ENCODE peak calls at places on chromosomes 11 and 22, in five cellular contexts. One of them, this sample, is unnamed.

GRCh38 chr22:35569916-35570315 is 29.3 kb downstream of the RASD2 start:
- DNase-seq in HCT116: no peak
- DNase-seq in H1: no peak
- DNase-seq in K562: no peak
- DNase-seq in WTC11: no peak
- DNase-seq in this sample: no peak

GRCh38 chr22:46057762-46058420 is 80.9 kb upstream of the WNT7B start:
- DNase-seq in WTC11: peak; percentile 6
- DNase-seq in HCT116: no peak
- DNase-seq in K562: no peak
- DNase-seq in H1: no peak
- DNase-seq in this sample: no peak

GRCh38 chr11:15349413-15349812 is 234.7 kb downstream of the INSC start:
- DNase-seq in K562: no peak
- DNase-seq in HCT116: no peak
- DNase-seq in H1: no peak
- DNase-seq in WTC11: no peak
- DNase-seq in this sample: no peak

GRCh38 chr11:914747-915493 is 4.3 kb upstream of the CHID1 start:
- DNase-seq in WTC11: no peak
- DNase-seq in K562: no peak
- DNase-seq in H1: no peak
- DNase-seq in HCT116: no peak
- DNase-seq in this sample: no peak

GRCh38 chr11:795638-796564 is 2.2 kb downstream of the SLC25A22 start:
- DNase-seq in WTC11: no peak
- DNase-seq in K562: peak; percentile 87
- DNase-seq in HCT116: no peak
- DNase-seq in H1: no peak
- DNase-seq in this sample: peak; percentile 90

GRCh38 chr11:120326845-120327281 is 1.8 kb downstream of the TLCD5 start:
- DNase-seq in WTC11: no peak
- DNase-seq in H1: no peak
- DNase-seq in K562: no peak
- DNase-seq in HCT116: no peak
- DNase-seq in this sample: no peak

GRCh38 chr11:86800076-86800955 is at the start of gene PRSS23:
- DNase-seq in H1: no peak
- DNase-seq in HCT116: no peak
- DNase-seq in K562: peak; percentile 29
- DNase-seq in WTC11: peak; percentile 71
- DNase-seq in this sample: no peak

GRCh38 chr11:125235006-125235405 is 70.5 kb downstream of the PKNOX2 start:
- DNase-seq in H1: no peak
- DNase-seq in WTC11: no peak
- DNase-seq in K562: no peak
- DNase-seq in HCT116: no peak
- DNase-seq in this sample: peak; percentile 33

GRCh38 chr11:110463153-110463552 is 33.4 kb downstream of the FDX1 start:
- DNase-seq in WTC11: peak; percentile 70
- DNase-seq in H1: peak; percentile 17
- DNase-seq in K562: peak; percentile 12
- DNase-seq in HCT116: no peak
- DNase-seq in this sample: peak; percentile 73

GRCh38 chr11:14423633-14424032 is 64.7 kb upstream of the RRAS2 start:
- DNase-seq in WTC11: no peak
- DNase-seq in K562: no peak
- DNase-seq in H1: no peak
- DNase-seq in HCT116: no peak
- DNase-seq in this sample: peak; percentile 64

GRCh38 chr11:32092581-32093170 is 1.8 kb downstream of the RCN1 start:
- DNase-seq in WTC11: no peak
- DNase-seq in H1: no peak
- DNase-seq in K562: no peak
- DNase-seq in HCT116: no peak
- DNase-seq in this sample: no peak

GRCh38 chr11:45102810-45103621 is 43.4 kb upstream of the PRDM11 start:
- DNase-seq in HCT116: peak; percentile 45
- DNase-seq in H1: no peak
- DNase-seq in K562: peak; percentile 76
- DNase-seq in WTC11: peak; percentile 68
- DNase-seq in this sample: peak; percentile 91

GRCh38 chr11:515131-515530 is 8.1 kb upstream of the RNH1 start:
- DNase-seq in H1: no peak
- DNase-seq in HCT116: no peak
- DNase-seq in WTC11: no peak
- DNase-seq in K562: no peak
- DNase-seq in this sample: no peak

GRCh38 chr11:45850446-45850845 is 3.2 kb downstream of the CRY2 start:
- DNase-seq in H1: no peak
- DNase-seq in K562: no peak
- DNase-seq in WTC11: no peak
- DNase-seq in HCT116: no peak
- DNase-seq in this sample: no peak

GRCh38 chr11:44774131-44774530 is 47.4 kb downstream of the TSPAN18 start:
- DNase-seq in H1: no peak
- DNase-seq in K562: no peak
- DNase-seq in WTC11: peak; percentile 41
- DNase-seq in HCT116: no peak
- DNase-seq in this sample: peak; percentile 52

GRCh38 chr11:27535103-27535502 is 28.5 kb upstream of the LIN7C start:
- DNase-seq in H1: no peak
- DNase-seq in WTC11: no peak
- DNase-seq in K562: no peak
- DNase-seq in HCT116: no peak
- DNase-seq in this sample: no peak

GRCh38 chr11:76604081-76604601 is 66.4 kb downstream of the LRRC32 start:
- DNase-seq in HCT116: no peak
- DNase-seq in H1: no peak
- DNase-seq in WTC11: no peak
- DNase-seq in K562: no peak
- DNase-seq in this sample: no peak

GRCh38 chr11:32847511-32847910 is 17.8 kb downstream of the PRRG4 start:
- DNase-seq in WTC11: no peak
- DNase-seq in HCT116: no peak
- DNase-seq in K562: no peak
- DNase-seq in H1: no peak
- DNase-seq in this sample: peak; percentile 21

GRCh38 chr11:43947003-43947500 is 4.6 kb downstream of the C11orf96 start:
- DNase-seq in WTC11: peak; percentile 39
- DNase-seq in H1: no peak
- DNase-seq in HCT116: peak; percentile 19
- DNase-seq in K562: peak; percentile 63
- DNase-seq in this sample: peak; percentile 28

GRCh38 chr11:134940441-134941125 is 528.5 kb upstream of the B3GAT1 start:
- DNase-seq in WTC11: no peak
- DNase-seq in HCT116: no peak
- DNase-seq in K562: no peak
- DNase-seq in H1: no peak
- DNase-seq in this sample: no peak

GRCh38 chr11:95768521-95768920 is 21.1 kb downstream of the FAM76B start:
- DNase-seq in H1: no peak
- DNase-seq in K562: no peak
- DNase-seq in HCT116: no peak
- DNase-seq in WTC11: no peak
- DNase-seq in this sample: no peak

GRCh38 chr11:84855846-84856245 is 771.3 kb downstream of the DLG2 start:
- DNase-seq in WTC11: no peak
- DNase-seq in H1: no peak
- DNase-seq in HCT116: no peak
- DNase-seq in K562: no peak
- DNase-seq in this sample: no peak

GRCh38 chr22:27212617-27213177 is 555.3 kb downstream of the MIAT start:
- DNase-seq in H1: no peak
- DNase-seq in WTC11: no peak
- DNase-seq in K562: no peak
- DNase-seq in HCT116: no peak
- DNase-seq in this sample: peak; percentile 87

GRCh38 chr22:29668681-29669080 is 51.1 kb upstream of the CABP7 start:
- DNase-seq in HCT116: no peak
- DNase-seq in K562: no peak
- DNase-seq in H1: no peak
- DNase-seq in WTC11: no peak
- DNase-seq in this sample: no peak

GRCh38 chr11:131691558-131692041 is 321.2 kb downstream of the NTM start:
- DNase-seq in WTC11: peak; percentile 72
- DNase-seq in H1: no peak
- DNase-seq in HCT116: no peak
- DNase-seq in K562: peak; percentile 71
- DNase-seq in this sample: no peak

GRCh38 chr22:36301384-36301828 is 48.5 kb downstream of the APOL1 start:
- DNase-seq in H1: peak; percentile 71
- DNase-seq in WTC11: peak; percentile 89
- DNase-seq in HCT116: peak; percentile 29
- DNase-seq in K562: peak; percentile 61
- DNase-seq in this sample: peak; percentile 78

GRCh38 chr11:36453678-36454077 is 56.4 kb downstream of the TRAF6 start:
- DNase-seq in HCT116: no peak
- DNase-seq in H1: no peak
- DNase-seq in WTC11: no peak
- DNase-seq in K562: peak; percentile 15
- DNase-seq in this sample: peak; percentile 72

GRCh38 chr11:14058061-14058460 is 95.5 kb downstream of the SPON1 start:
- DNase-seq in WTC11: no peak
- DNase-seq in HCT116: no peak
- DNase-seq in K562: no peak
- DNase-seq in H1: no peak
- DNase-seq in this sample: no peak

GRCh38 chr22:37187891-37188761 is at the start of gene C1QTNF6:
- DNase-seq in WTC11: peak; percentile 41
- DNase-seq in K562: no peak
- DNase-seq in H1: no peak
- DNase-seq in HCT116: no peak
- DNase-seq in this sample: no peak

GRCh38 chr22:30205281-30206115 is 41.1 kb downstream of the LIF start:
- DNase-seq in K562: no peak
- DNase-seq in HCT116: no peak
- DNase-seq in WTC11: no peak
- DNase-seq in H1: no peak
- DNase-seq in this sample: peak; percentile 82

GRCh38 chr22:19805821-19806212 is 45.2 kb downstream of the TBX1 start:
- DNase-seq in H1: no peak
- DNase-seq in K562: no peak
- DNase-seq in HCT116: no peak
- DNase-seq in WTC11: peak; percentile 6
- DNase-seq in this sample: no peak

GRCh38 chr11:2750101-2750509 is 50.3 kb upstream of the KCNQ1OT1 start:
- DNase-seq in H1: no peak
- DNase-seq in HCT116: no peak
- DNase-seq in WTC11: no peak
- DNase-seq in K562: no peak
- DNase-seq in this sample: no peak

GRCh38 chr11:93652161-93652597 is 9.3 kb upstream of the CEP295 start:
- DNase-seq in HCT116: no peak
- DNase-seq in H1: no peak
- DNase-seq in WTC11: no peak
- DNase-seq in K562: peak; percentile 18
- DNase-seq in this sample: peak; percentile 69

GRCh38 chr22:40392618-40393017 is 22.2 kb downstream of the SGSM3 start:
- DNase-seq in WTC11: no peak
- DNase-seq in HCT116: no peak
- DNase-seq in K562: no peak
- DNase-seq in H1: no peak
- DNase-seq in this sample: no peak
- TF ChIP-seq MAX in WTC11: no peak
- TF ChIP-seq MAX in HCT116: no peak
- TF ChIP-seq MAX in K562: no peak
- TF ChIP-seq MAX in H1: no peak
- TF ChIP-seq MAX in this sample: no peak

GRCh38 chr11:71266114-71266833 is 13.9 kb upstream of the SHANK2 start:
- DNase-seq in HCT116: no peak
- DNase-seq in K562: no peak
- DNase-seq in WTC11: peak; percentile 77
- DNase-seq in H1: no peak
- DNase-seq in this sample: no peak
- TF ChIP-seq MAX in HCT116: no peak
- TF ChIP-seq MAX in K562: no peak
- TF ChIP-seq MAX in WTC11: no peak
- TF ChIP-seq MAX in H1: no peak
- TF ChIP-seq MAX in this sample: no peak

GRCh38 chr11:122758974-122759373 is 79.3 kb upstream of the CRTAM start:
- DNase-seq in WTC11: no peak
- DNase-seq in H1: no peak
- DNase-seq in HCT116: no peak
- DNase-seq in K562: no peak
- DNase-seq in this sample: no peak
- TF ChIP-seq MAX in WTC11: no peak
- TF ChIP-seq MAX in H1: no peak
- TF ChIP-seq MAX in HCT116: no peak
- TF ChIP-seq MAX in K562: no peak
- TF ChIP-seq MAX in this sample: no peak

DNA sequence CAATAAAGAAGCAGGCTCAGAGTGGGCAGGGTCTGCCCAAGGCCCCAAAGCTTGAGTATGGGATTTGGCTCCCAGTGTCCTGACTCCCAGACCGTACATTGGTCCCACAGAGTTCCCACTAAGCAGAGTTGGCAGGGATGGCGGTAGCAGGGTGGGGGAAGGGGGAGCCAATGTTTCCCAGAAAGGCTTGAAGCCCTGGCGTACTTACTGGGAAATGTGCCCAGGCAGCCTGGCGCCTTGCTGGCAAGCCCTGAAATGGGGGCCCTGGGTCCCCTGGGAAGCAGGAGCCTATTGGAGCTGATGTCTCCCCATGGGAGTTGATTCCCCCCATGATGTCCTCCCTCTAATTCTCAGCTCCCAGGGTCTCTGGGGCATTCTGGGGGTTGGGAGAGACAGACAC is 9.3 kb downstream of the ARHGEF17 start:
- DNase-seq in WTC11: no peak
- DNase-seq in HCT116: no peak
- DNase-seq in H1: no peak
- DNase-seq in K562: no peak
- DNase-seq in this sample: no peak
- TF ChIP-seq MAX in WTC11: no peak
- TF ChIP-seq MAX in HCT116: no peak
- TF ChIP-seq MAX in H1: no peak
- TF ChIP-seq MAX in K562: no peak
- TF ChIP-seq MAX in this sample: no peak

GRCh38 chr11:65852508-65853248 is 5.3 kb downstream of the CFL1 start:
- DNase-seq in K562: peak; percentile 13
- DNase-seq in HCT116: no peak
- DNase-seq in WTC11: no peak
- DNase-seq in H1: no peak
- DNase-seq in this sample: no peak
- TF ChIP-seq MAX in K562: no peak
- TF ChIP-seq MAX in HCT116: no peak
- TF ChIP-seq MAX in WTC11: no peak
- TF ChIP-seq MAX in H1: no peak
- TF ChIP-seq MAX in this sample: no peak

This sample was measured in NB4.